ENCODE peak calls at places on chromosomes 5 and 9, in six cellular contexts. D is activated effector memory CD4-positive, alpha-beta T cell treated with Interleukin-2 at 50 U/mL for 16 hours; V is frontal cortex; W is dermis microvascular lymphatic vessel endothelial cell; G is stimulated activated CD8-positive, alpha-beta memory T cell treated with anti-CD3 and anti-CD28 coated beads, Interleukin-15, amount 100 ng/mL, for 1 hour; Q is CD8-positive, alpha-beta T cell. U is an unnamed sample.

GRCh38 chr5:23064710-23065109 is 211.6 kb upstream of the CDH12 start:
- DNase-seq in V (no peak), G (no peak), D (no peak), W (no peak), Q (no peak), U (no peak)

GRCh38 chr5:133820516-133820915 is 147.9 kb downstream of the C5orf15 start:
- DNase-seq in D (no peak), W (no peak), V (no peak), G (no peak), Q (no peak), U (no peak)

GRCh38 chr9:70883056-70883455 is 238.4 kb downstream of the TRPM3 start:
- DNase-seq in W (no peak), V (no peak), Q (no peak), D (no peak), G (no peak), U (no peak)

GRCh38 chr5:16626696-16627264 is 10.0 kb upstream of the RETREG1 start:
- DNase-seq in W (no peak), V (no peak), Q (no peak), D (no peak), G (no peak), U (no peak)

GRCh38 chr9:133518193-133518592 is 6.6 kb downstream of the MYMK start:
- DNase-seq in V (no peak), Q (no peak), D (no peak), W (no peak), G (no peak), U (no peak)

GRCh38 chr5:83036991-83037390 is 40.2 kb downstream of the TMEM167A start:
- DNase-seq in W (no peak), Q (no peak), D (no peak), G (no peak), V (no peak), U (no peak)

GRCh38 chr9:129007035-129007765 is 20.9 kb downstream of the SH3GLB2 start:
- DNase-seq in W (no peak), Q (no peak), V (no peak), G (no peak), D (no peak), U (no peak)

GRCh38 chr9:33315371-33315770 is 25.1 kb downstream of the NFX1 start:
- DNase-seq in W (no peak), V (no peak), Q (no peak), D (no peak), G (no peak), U (no peak)

GRCh38 chr9:6049798-6050197 is 34.4 kb upstream of the RANBP6 start:
- DNase-seq in V (no peak), Q (no peak), G (no peak), D (no peak), W (no peak), U (no peak)

GRCh38 chr9:95953986-95954385 is 78.5 kb downstream of the ERCC6L2 start:
- DNase-seq in D (no peak), V (no peak), Q (no peak), W (no peak), G (no peak), U (no peak)

GRCh38 chr5:150139334-150139733 is 16.3 kb downstream of the PDGFRB start:
- DNase-seq in V (no peak), D (no peak), Q (no peak), G (no peak), W (no peak), U (no peak)

GRCh38 chr9:138052322-138052615 is 174.7 kb downstream of the CACNA1B start:
- DNase-seq in W (no peak), V (no peak), D (no peak), Q (no peak), G (no peak), U (no peak)

GRCh38 chr9:130430232-130430631 is 14.5 kb upstream of the ASS1 start:
- DNase-seq in V (no peak), Q (no peak), W (no peak), G (no peak), D (no peak), U (no peak)

GRCh38 chr9:98172604-98173003 is 19.8 kb downstream of the CORO2A start:
- DNase-seq in W (no peak), G (no peak), V (no peak), D (no peak), Q (no peak), U (no peak)

GRCh38 chr9:36401897-36402480 is 1.9 kb upstream of the RNF38 start:
- DNase-seq in W (no peak), Q (no peak), D (no peak), G (no peak), V (no peak), U (no peak)

GRCh38 chr5:87229780-87230179 is 37.9 kb upstream of the RASA1 start:
- DNase-seq in D (no peak), V (no peak), Q (no peak), W (no peak), G (no peak), U (no peak)

GRCh38 chr9:86601697-86602096 is 247.5 kb upstream of the TUT7 start:
- DNase-seq in W (no peak), D (no peak), G (no peak), Q (no peak), V (no peak), U (no peak)

GRCh38 chr5:43604699-43605098 is 1.7 kb downstream of the NNT start:
- DNase-seq in G (no peak), V (no peak), W (no peak), D (no peak), Q (no peak), U (no peak)

GRCh38 chr9:131333771-131334567 is 44.4 kb downstream of the PLPP7 start:
- DNase-seq in G (no peak), D (no peak), W (no peak), V (no peak), Q (no peak), U (no peak)

GRCh38 chr9:36791204-36791948 is 218.7 kb downstream of the MELK start:
- DNase-seq in D (no peak), V (no peak), G (no peak), Q (no peak), W (no peak), U (no peak)